ENCODE peak calls at places on chromosome 3, in nine cellular contexts. Z is heart left ventricle, C is vagina, L is AG10803, K is uterus, E is A549, Y is tibial nerve, H is AG09309, I is lower lobe of right lung. S is an unnamed sample.

GRCh38 chr3:98339031-98339430 is 14.6 kb upstream of the OR5K4 start:
- DNase-seq in Z (no peak), C (no peak), L (no peak), K (no peak), E (no peak), Y (no peak), H (no peak), I (no peak), S (no peak)

GRCh38 chr3:31543375-31543774 is 10.7 kb downstream of the STT3B start:
- DNase-seq in Z (no peak), C (no peak), L (peak), K (no peak), E (no peak), Y (no peak), H (no peak), I (no peak), S (no peak)

GRCh38 chr3:12370758-12371157 is 81.9 kb downstream of the PPARG start:
- DNase-seq in Z (no peak), C (no peak), L (peak), K (no peak), E (peak), Y (no peak), H (no peak), I (no peak), S (no peak)

GRCh38 chr3:34012102-34012461 is 213.7 kb downstream of the PDCD6IP start:
- DNase-seq in Z (no peak), C (no peak), L (peak), K (no peak), E (peak), Y (no peak), H (peak), I (no peak), S (no peak)

GRCh38 chr3:100082724-100083123 is 31.6 kb downstream of the FILIP1L start:
- DNase-seq in Z (no peak), C (no peak), L (no peak), K (no peak), E (no peak), Y (no peak), H (no peak), I (no peak), S (no peak)

GRCh38 chr3:8621872-8622271 is 22.7 kb downstream of the SSUH2 start:
- DNase-seq in Z (no peak), C (no peak), L (peak), K (peak), E (no peak), Y (no peak), H (peak), I (no peak), S (peak)

GRCh38 chr3:148990211-148990610 is 1.1 kb upstream of the GYG1 start:
- DNase-seq in Z (no peak), C (no peak), L (no peak), K (no peak), E (no peak), Y (no peak), H (no peak), I (no peak), S (no peak)

GRCh38 chr3:72449551-72449950 is 398.7 kb downstream of the SHQ1 start:
- DNase-seq in Z (no peak), C (no peak), L (peak), K (no peak), E (no peak), Y (no peak), H (peak), I (no peak), S (no peak)

GRCh38 chr3:110814170-110815007 is 257.2 kb upstream of the NECTIN3 start:
- DNase-seq in Z (no peak), C (no peak), L (peak), K (no peak), E (no peak), Y (no peak), H (peak), I (no peak), S (no peak)

GRCh38 chr3:196096382-196096953 is 14.6 kb upstream of the TFRC start:
- DNase-seq in Z (peak), C (no peak), L (peak), K (no peak), E (no peak), Y (no peak), H (no peak), I (no peak), S (peak)

GRCh38 chr3:53104762-53105161 is 25.5 kb downstream of the RFT1 start:
- DNase-seq in Z (no peak), C (no peak), L (peak), K (no peak), E (no peak), Y (no peak), H (no peak), I (no peak), S (no peak)

GRCh38 chr3:66816110-66816761 is 181.9 kb upstream of the KBTBD8 start:
- DNase-seq in Z (no peak), C (no peak), L (peak), K (no peak), E (peak), Y (no peak), H (peak), I (no peak), S (no peak)

GRCh38 chr3:119259821-119260220 is 19.1 kb upstream of the B4GALT4 start:
- DNase-seq in Z (no peak), C (no peak), L (no peak), K (no peak), E (no peak), Y (no peak), H (no peak), I (no peak), S (no peak)

GRCh38 chr3:452221-452620 is 255.7 kb downstream of the CHL1 start:
- DNase-seq in Z (no peak), C (no peak), L (no peak), K (no peak), E (no peak), Y (no peak), H (no peak), I (no peak), S (no peak)

GRCh38 chr3:184145120-184145524 is 10.0 kb downstream of the EIF2B5 start:
- DNase-seq in Z (no peak), C (no peak), L (peak), K (no peak), E (peak), Y (no peak), H (no peak), I (peak), S (peak)

GRCh38 chr3:20645340-20645739 is 459.3 kb upstream of the SGO1 start:
- DNase-seq in Z (no peak), C (no peak), L (no peak), K (no peak), E (no peak), Y (no peak), H (no peak), I (no peak), S (no peak)

GRCh38 chr3:16181361-16181760 is 6.9 kb downstream of the GALNT15 start:
- DNase-seq in Z (peak), C (peak), L (peak), K (peak), E (no peak), Y (peak), H (no peak), I (peak), S (peak)

GRCh38 chr3:1591327-1592028 is 498.7 kb downstream of the CNTN6 start:
- DNase-seq in Z (no peak), C (no peak), L (no peak), K (no peak), E (no peak), Y (no peak), H (no peak), I (no peak), S (no peak)

GRCh38 chr3:132596326-132596725 is 744 bp upstream of the ACKR4 start:
- DNase-seq in Z (no peak), C (no peak), L (no peak), K (no peak), E (no peak), Y (no peak), H (no peak), I (no peak), S (no peak)

GRCh38 chr3:134369861-134370596 is 4.2 kb downstream of the AMOTL2 start:
- DNase-seq in Z (no peak), C (no peak), L (peak), K (no peak), E (no peak), Y (no peak), H (no peak), I (no peak), S (no peak)

GRCh38 chr3:49607105-49607591 is 52.9 kb downstream of the BSN start:
- DNase-seq in Z (no peak), C (no peak), L (peak), K (no peak), E (no peak), Y (no peak), H (no peak), I (no peak), S (no peak)

GRCh38 chr3:64176461-64176996 is 48.7 kb downstream of the PRICKLE2 start:
- DNase-seq in Z (no peak), C (no peak), L (no peak), K (no peak), E (no peak), Y (no peak), H (no peak), I (no peak), S (no peak)
- H3K4me3 ChIP-seq in Z (no peak), C (no peak), L (no peak), K (no peak), E (no peak), Y (no peak), H (no peak), I (no peak), S (no peak)

DNA sequence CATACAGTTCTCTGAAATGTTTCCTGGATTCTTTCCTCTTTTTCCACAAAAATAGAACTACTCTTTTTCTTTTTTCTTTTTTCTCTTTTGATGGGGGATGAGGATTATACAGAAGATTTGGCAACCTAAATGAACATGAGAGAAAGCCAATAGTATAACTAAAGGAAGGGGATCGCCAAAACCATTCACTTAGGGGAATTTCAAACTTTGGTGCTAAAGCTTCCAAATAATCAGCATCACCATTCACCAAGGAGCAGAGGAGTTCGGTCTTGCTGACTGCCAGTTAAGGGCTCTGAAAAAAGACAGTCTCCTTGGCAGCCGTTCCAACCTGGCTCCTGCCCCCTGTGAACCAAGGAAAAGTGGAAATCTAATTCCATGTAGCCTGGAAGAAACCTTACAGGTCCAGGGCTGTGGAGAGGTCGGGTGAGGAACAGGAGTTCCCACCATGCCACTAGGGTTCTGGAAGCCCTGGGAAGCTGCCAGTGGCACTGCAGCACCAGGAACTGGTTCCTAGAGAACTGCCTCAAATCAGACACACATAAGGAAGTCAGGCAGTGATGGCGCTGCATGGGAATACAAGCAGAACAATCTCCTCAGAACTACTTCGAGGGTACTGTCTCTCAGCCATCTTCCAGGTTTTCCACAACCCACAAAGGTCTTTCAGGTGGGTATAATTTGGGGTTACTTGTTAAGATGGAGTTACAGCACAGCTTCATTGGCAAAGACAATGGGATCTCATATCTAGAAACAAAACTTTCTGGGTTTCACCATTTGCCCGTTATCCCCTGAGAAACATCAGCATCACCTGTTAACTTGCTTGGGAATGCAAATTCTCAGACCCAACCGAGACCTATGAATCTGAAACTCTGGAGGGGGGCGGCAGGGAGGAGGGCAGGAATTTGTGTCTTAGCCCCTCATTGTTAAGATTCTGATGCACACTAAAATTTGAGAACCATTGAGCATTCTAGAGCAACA is 176.7 kb downstream of the TNIK start:
- DNase-seq in Z (no peak), C (no peak), L (no peak), K (peak), E (no peak), Y (no peak), H (no peak), I (no peak), S (peak)
- H3K4me3 ChIP-seq in Z (no peak), C (no peak), L (no peak), K (no peak), E (no peak), Y (no peak), H (no peak), I (no peak), S (no peak)

GRCh38 chr3:47247131-47248064 is 35.2 kb downstream of the KIF9 start:
- DNase-seq in Z (no peak), C (no peak), L (no peak), K (no peak), E (no peak), Y (no peak), H (no peak), I (peak), S (no peak)
- H3K4me3 ChIP-seq in Z (no peak), C (no peak), L (no peak), K (no peak), E (no peak), Y (no peak), H (no peak), I (no peak), S (no peak)

DNA sequence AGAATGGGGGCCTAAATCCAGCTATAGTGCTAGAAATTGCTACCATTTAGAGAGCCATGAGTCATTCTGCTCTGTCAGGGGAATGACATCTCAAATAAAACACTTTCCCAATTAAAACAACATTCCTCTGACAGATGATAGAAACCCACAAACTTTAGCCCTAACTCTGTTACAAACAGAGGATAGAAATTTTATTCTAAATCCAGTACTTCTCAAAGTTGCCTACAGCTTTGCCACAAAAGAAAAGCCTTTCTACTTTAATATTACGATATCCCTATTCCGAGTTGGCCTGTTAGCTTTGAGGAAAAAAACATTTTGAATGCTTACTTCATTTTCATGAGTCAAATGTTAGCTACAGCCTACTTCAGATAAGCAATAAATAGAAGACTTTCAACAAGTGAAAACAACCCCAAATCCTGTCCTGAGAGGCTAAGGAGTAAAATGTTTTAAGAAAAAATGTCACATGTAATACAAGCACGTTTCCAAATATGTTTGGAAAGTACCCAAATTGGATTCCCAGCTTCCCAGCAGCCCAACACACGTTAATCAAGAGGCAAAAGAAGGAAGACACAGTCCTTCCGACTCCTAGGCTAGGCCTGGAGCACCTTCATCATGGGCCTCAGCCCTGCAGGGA is 83.6 kb downstream of the ATP1B3 start:
- DNase-seq in Z (no peak), C (no peak), L (peak), K (no peak), E (no peak), Y (no peak), H (peak), I (no peak), S (no peak)
- H3K4me3 ChIP-seq in Z (no peak), C (no peak), L (no peak), K (no peak), E (no peak), Y (no peak), H (no peak), I (no peak), S (no peak)

DNA sequence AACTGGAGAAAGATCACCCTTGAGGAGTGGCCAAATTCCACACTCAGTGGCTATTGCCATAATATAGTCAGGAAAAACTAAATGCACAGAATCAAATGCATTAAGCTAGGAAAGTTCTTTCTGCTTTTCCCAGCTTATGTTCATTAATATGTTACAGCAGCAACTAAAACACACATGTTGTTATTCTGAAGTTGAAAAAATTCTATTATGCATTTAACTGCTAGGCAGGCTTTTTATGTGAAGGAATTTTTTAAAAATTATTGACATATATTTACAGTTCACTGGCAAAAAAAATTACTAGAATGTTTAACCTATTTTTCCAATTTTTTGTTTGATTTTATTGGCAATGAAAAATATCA is 135.2 kb upstream of the IL12A start:
- DNase-seq in Z (no peak), C (no peak), L (no peak), K (no peak), E (no peak), Y (no peak), H (no peak), I (no peak), S (no peak)
- H3K4me3 ChIP-seq in Z (peak), C (no peak), L (no peak), K (no peak), E (no peak), Y (no peak), H (no peak), I (peak), S (peak)

GRCh38 chr3:143408771-143409170 is 289.2 kb downstream of the CHST2 start:
- DNase-seq in Z (no peak), C (no peak), L (no peak), K (no peak), E (no peak), Y (no peak), H (no peak), I (no peak), S (no peak)
- H3K4me3 ChIP-seq in Z (no peak), C (no peak), L (no peak), K (no peak), E (no peak), Y (no peak), H (no peak), I (no peak), S (no peak)

DNA sequence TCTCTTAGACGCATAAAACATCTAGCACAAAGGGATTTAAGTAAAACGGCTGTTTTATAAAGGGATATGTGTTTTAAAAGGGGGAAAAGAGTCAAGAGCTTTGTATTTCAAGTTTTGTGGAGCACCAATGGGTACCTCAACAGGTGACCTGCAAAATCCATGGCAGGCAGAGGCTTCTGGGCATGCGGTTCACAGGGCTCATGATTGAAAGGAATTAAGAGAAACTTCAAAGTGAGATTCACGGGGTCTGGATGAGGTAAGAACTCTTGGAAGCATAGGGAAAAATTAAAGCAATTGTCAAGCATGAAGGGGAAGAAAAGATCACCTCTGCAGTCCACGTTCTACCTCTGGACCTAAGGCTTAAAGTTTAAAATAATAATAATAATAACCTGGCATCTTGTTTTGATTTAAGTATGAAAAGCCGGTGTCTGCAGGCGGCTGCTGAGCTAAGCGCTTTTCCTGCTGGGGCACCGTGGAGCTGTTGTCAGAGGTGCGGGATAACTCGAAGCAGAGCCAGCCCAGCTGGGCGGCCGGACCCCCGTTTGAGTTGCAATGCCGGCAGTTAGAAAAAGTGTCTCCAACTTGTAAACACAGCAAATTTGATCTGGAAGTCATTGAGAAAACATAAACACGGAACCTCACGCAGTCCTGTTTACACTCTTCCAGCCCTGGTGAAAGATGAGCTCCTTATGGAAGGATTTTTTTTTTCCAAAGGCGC is 40.5 kb downstream of the HES1 start:
- DNase-seq in Z (no peak), C (no peak), L (no peak), K (no peak), E (no peak), Y (no peak), H (no peak), I (no peak), S (no peak)
- H3K4me3 ChIP-seq in Z (no peak), C (no peak), L (no peak), K (no peak), E (no peak), Y (no peak), H (no peak), I (no peak), S (no peak)

GRCh38 chr3:189372205-189372764 is 200.5 kb downstream of the TPRG1 start:
- DNase-seq in Z (no peak), C (no peak), L (no peak), K (no peak), E (no peak), Y (no peak), H (no peak), I (no peak), S (no peak)
- H3K4me3 ChIP-seq in Z (no peak), C (no peak), L (no peak), K (no peak), E (no peak), Y (no peak), H (no peak), I (no peak), S (no peak)

GRCh38 chr3:120649735-120650705 is 32.0 kb downstream of the HGD start:
- DNase-seq in Z (no peak), C (no peak), L (no peak), K (no peak), E (no peak), Y (no peak), H (no peak), I (no peak), S (no peak)
- H3K4me3 ChIP-seq in Z (no peak), C (no peak), L (no peak), K (no peak), E (no peak), Y (no peak), H (no peak), I (no peak), S (no peak)